ENCODE peak calls at places on chromosomes 6 and 20, in four cellular contexts. H is stimulated activated CD8-positive, alpha-beta memory T cell treated with anti-CD3 and anti-CD28 coated beads, Interleukin-12 subunit alpha, Interleukin-12 subunit beta, amount 100 ng/mL, for 1 hour; K is NCI-H1417; T is globus pallidus. L is an unnamed sample.
A peak's percentile ranks its signal among the peaks of the same experiment; 100 is the strongest.

GRCh38 chr6:125481056-125481455 is 179.3 kb upstream of the HDDC2 start:
- DNase-seq in H (no peak), K (peak; percentile 34), T (no peak), L (no peak)

GRCh38 chr6:19605624-19606023 is 231.5 kb upstream of the ID4 start:
- DNase-seq in H (no peak), K (no peak), T (no peak), L (peak; percentile 24)

GRCh38 chr6:159695984-159696383 is 2.9 kb upstream of the SOD2 start:
- DNase-seq in H (no peak), K (no peak), T (no peak), L (no peak)

GRCh38 chr20:61572312-61572711 is 320.3 kb downstream of the CDH4 start:
- DNase-seq in H (no peak), K (no peak), T (no peak), L (no peak)

GRCh38 chr20:49344975-49345374 is 67.1 kb upstream of the ZNFX1 start:
- DNase-seq in H (no peak), K (peak; percentile 26), T (peak; percentile 26), L (peak; percentile 55)

GRCh38 chr6:150975136-150975535 is 109.6 kb downstream of the MTHFD1L start:
- DNase-seq in H (no peak), K (no peak), T (no peak), L (no peak)

GRCh38 chr6:47476794-47477496 is 644 bp upstream of the CD2AP start:
- DNase-seq in H (no peak), K (peak; percentile 59), T (peak; percentile 3), L (peak; percentile 59)

GRCh38 chr20:33753763-33754162 is 22.0 kb downstream of the ZNF341 start:
- DNase-seq in H (no peak), K (no peak), T (no peak), L (no peak)

GRCh38 chr6:105553174-105553573 is 150.3 kb upstream of the PREP start:
- DNase-seq in H (no peak), K (peak; percentile 57), T (no peak), L (peak; percentile 92)

GRCh38 chr20:11912013-11912663 is 5.6 kb upstream of the BTBD3 start:
- DNase-seq in H (no peak), K (no peak), T (no peak), L (peak; percentile 77)

GRCh38 chr20:53735536-53736050 is 142.0 kb upstream of the ZNF217 start:
- DNase-seq in H (no peak), K (no peak), T (no peak), L (no peak)

GRCh38 chr20:63156221-63156671 is 59.7 kb downstream of the YTHDF1 start:
- DNase-seq in H (no peak), K (no peak), T (no peak), L (no peak)

GRCh38 chr20:46117704-46118467 is at the start of gene CD40:
- DNase-seq in H (peak; percentile 47), K (no peak), T (peak; percentile 65), L (peak; percentile 20)

GRCh38 chr6:110944681-110945151 is 13.8 kb upstream of the GTF3C6 start:
- DNase-seq in H (no peak), K (no peak), T (no peak), L (peak; percentile 4)

GRCh38 chr20:3106658-3107463 is 22.3 kb upstream of the AVP start:
- DNase-seq in H (no peak), K (peak; percentile 82), T (no peak), L (peak; percentile 97)

GRCh38 chr6:63023726-63024125 is 187.5 kb upstream of the FKBP1C start:
- DNase-seq in H (no peak), K (no peak), T (no peak), L (no peak)

GRCh38 chr6:79544299-79544927 is 7.2 kb upstream of the LCA5 start:
- DNase-seq in H (no peak), K (peak; percentile 62), T (peak; percentile 70), L (peak; percentile 79)

GRCh38 chr6:38673397-38674165 is 29.4 kb downstream of the GLO1 start:
- DNase-seq in H (no peak), K (peak; percentile 20), T (no peak), L (peak; percentile 67)

GRCh38 chr20:37954205-37954604 is 51.3 kb downstream of the VSTM2L start:
- DNase-seq in H (no peak), K (no peak), T (no peak), L (no peak)

GRCh38 chr6:122804962-122805499 is 16.0 kb downstream of the SMPDL3A start:
- DNase-seq in H (no peak), K (no peak), T (no peak), L (no peak)

GRCh38 chr6:84623956-84624680 is 140.3 kb downstream of the TBX18 start:
- DNase-seq in H (no peak), K (no peak), T (no peak), L (no peak)

GRCh38 chr20:4053516-4053919 is 38.2 kb upstream of the RNF24 start:
- DNase-seq in H (no peak), K (no peak), T (no peak), L (no peak)

GRCh38 chr20:62850333-62850974 is 11.2 kb downstream of the TCFL5 start:
- DNase-seq in H (no peak), K (no peak), T (peak; percentile 92), L (no peak)

GRCh38 chr6:159969204-159969912 is 476 bp downstream of the IGF2R start:
- DNase-seq in H (no peak), K (peak; percentile 72), T (no peak), L (peak; percentile 63)

GRCh38 chr20:38926934-38927616 is 858 bp downstream of the FAM83D start:
- DNase-seq in H (no peak), K (peak; percentile 54), T (no peak), L (peak; percentile 34)

GRCh38 chr20:41082306-41082705 is 53.7 kb downstream of the TOP1 start:
- DNase-seq in H (no peak), K (peak; percentile 65), T (no peak), L (no peak)

GRCh38 chr6:21438237-21438985 is 155.1 kb upstream of the SOX4 start:
- DNase-seq in H (no peak), K (no peak), T (no peak), L (peak; percentile 30)

GRCh38 chr6:169868458-169868857 is 117.0 kb downstream of the ERMARD start:
- DNase-seq in H (peak; percentile 16), K (no peak), T (no peak), L (no peak)

GRCh38 chr6:128422871-128423270 is 97.5 kb downstream of the PTPRK start:
- DNase-seq in H (no peak), K (no peak), T (no peak), L (no peak)

GRCh38 chr6:135280375-135281136 is 99.4 kb downstream of the MYB start:
- DNase-seq in H (no peak), K (peak; percentile 26), T (no peak), L (peak; percentile 46)

GRCh38 chr20:57473246-57474042 is 51.5 kb downstream of the CTCFL start:
- DNase-seq in H (no peak), K (no peak), T (no peak), L (peak; percentile 87)

GRCh38 chr20:20017852-20018245 is 687 bp downstream of the NAA20 start:
- DNase-seq in H (no peak), K (no peak), T (no peak), L (peak; percentile 54)

GRCh38 chr6:56292505-56293181 is 45.3 kb upstream of the COL21A1 start:
- DNase-seq in H (no peak), K (peak; percentile 79), T (peak; percentile 26), L (peak; percentile 83)

GRCh38 chr6:25866011-25866410 is 8.0 kb downstream of the SLC17A3 start:
- DNase-seq in H (no peak), K (no peak), T (no peak), L (no peak)